ENCODE peak calls at places on chromosomes 4 and X, in ten cellular contexts. One of them, this sample, is unnamed.

GRCh38 chrX:78800114-78800513 is 52.6 kb downstream of the LPAR4 start:
- DNase-seq in hepatocyte: no peak
- DNase-seq in tibial artery: no peak
- DNase-seq in naive thymus-derived CD4-positive, alpha-beta T cell: no peak
- DNase-seq in PC-3: no peak
- DNase-seq in endodermal cell: no peak
- DNase-seq in cardiac muscle cell: no peak
- DNase-seq in endothelial cell of umbilical vein: no peak
- DNase-seq in heart left ventricle: no peak
- DNase-seq in A549: no peak
- DNase-seq in this sample: no peak

GRCh38 chrX:155086202-155086840 is 15.0 kb downstream of the BRCC3 start:
- DNase-seq in hepatocyte: peak; percentile 10
- DNase-seq in tibial artery: no peak
- DNase-seq in naive thymus-derived CD4-positive, alpha-beta T cell: peak; percentile 13
- DNase-seq in PC-3: peak; percentile 65
- DNase-seq in endodermal cell: peak; percentile 85
- DNase-seq in cardiac muscle cell: peak; percentile 42
- DNase-seq in endothelial cell of umbilical vein: no peak
- DNase-seq in heart left ventricle: no peak
- DNase-seq in A549: peak; percentile 65
- DNase-seq in this sample: peak; percentile 8

GRCh38 chrX:123803331-123803983 is 56.4 kb upstream of the XIAP start:
- DNase-seq in hepatocyte: peak; percentile 69
- DNase-seq in tibial artery: peak; percentile 20
- DNase-seq in naive thymus-derived CD4-positive, alpha-beta T cell: peak; percentile 55
- DNase-seq in PC-3: peak; percentile 90
- DNase-seq in endodermal cell: peak; percentile 60
- DNase-seq in cardiac muscle cell: peak; percentile 17
- DNase-seq in endothelial cell of umbilical vein: peak; percentile 91
- DNase-seq in heart left ventricle: no peak
- DNase-seq in A549: peak; percentile 95
- DNase-seq in this sample: no peak

GRCh38 chr4:139050436-139050835 is 34.9 kb downstream of the NOCT start:
- DNase-seq in hepatocyte: no peak
- DNase-seq in tibial artery: no peak
- DNase-seq in naive thymus-derived CD4-positive, alpha-beta T cell: no peak
- DNase-seq in PC-3: no peak
- DNase-seq in endodermal cell: no peak
- DNase-seq in cardiac muscle cell: no peak
- DNase-seq in endothelial cell of umbilical vein: no peak
- DNase-seq in heart left ventricle: no peak
- DNase-seq in A549: no peak
- DNase-seq in this sample: no peak

GRCh38 chr4:119314356-119314755 is 7.6 kb downstream of the FABP2 start:
- DNase-seq in hepatocyte: peak; percentile 64
- DNase-seq in tibial artery: no peak
- DNase-seq in naive thymus-derived CD4-positive, alpha-beta T cell: peak; percentile 55
- DNase-seq in PC-3: peak; percentile 59
- DNase-seq in endodermal cell: peak; percentile 56
- DNase-seq in cardiac muscle cell: peak; percentile 64
- DNase-seq in endothelial cell of umbilical vein: peak; percentile 53
- DNase-seq in heart left ventricle: no peak
- DNase-seq in A549: peak; percentile 39
- DNase-seq in this sample: peak; percentile 35

GRCh38 chr4:37383579-37384229 is 139.2 kb downstream of the NWD2 start:
- DNase-seq in hepatocyte: peak; percentile 83
- DNase-seq in tibial artery: no peak
- DNase-seq in naive thymus-derived CD4-positive, alpha-beta T cell: no peak
- DNase-seq in PC-3: peak; percentile 73
- DNase-seq in endodermal cell: peak; percentile 69
- DNase-seq in cardiac muscle cell: peak; percentile 73
- DNase-seq in endothelial cell of umbilical vein: peak; percentile 13
- DNase-seq in heart left ventricle: no peak
- DNase-seq in A549: peak; percentile 14
- DNase-seq in this sample: no peak

GRCh38 chrX:13476384-13476783 is 93.0 kb upstream of the EGFL6 start:
- DNase-seq in hepatocyte: no peak
- DNase-seq in tibial artery: no peak
- DNase-seq in naive thymus-derived CD4-positive, alpha-beta T cell: no peak
- DNase-seq in PC-3: no peak
- DNase-seq in endodermal cell: no peak
- DNase-seq in cardiac muscle cell: no peak
- DNase-seq in endothelial cell of umbilical vein: no peak
- DNase-seq in heart left ventricle: no peak
- DNase-seq in A549: no peak
- DNase-seq in this sample: no peak

GRCh38 chrX:1468250-1468772 is 15.6 kb upstream of the ASMTL start:
- DNase-seq in hepatocyte: no peak
- DNase-seq in tibial artery: no peak
- DNase-seq in naive thymus-derived CD4-positive, alpha-beta T cell: peak; percentile 77
- DNase-seq in PC-3: peak; percentile 75
- DNase-seq in endodermal cell: peak; percentile 40
- DNase-seq in cardiac muscle cell: no peak
- DNase-seq in endothelial cell of umbilical vein: no peak
- DNase-seq in heart left ventricle: peak; percentile 54
- DNase-seq in A549: peak; percentile 52
- DNase-seq in this sample: no peak

GRCh38 chr4:184415071-184415470 is 59.3 kb downstream of the IRF2 start:
- DNase-seq in hepatocyte: no peak
- DNase-seq in tibial artery: no peak
- DNase-seq in naive thymus-derived CD4-positive, alpha-beta T cell: no peak
- DNase-seq in PC-3: peak; percentile 32
- DNase-seq in endodermal cell: no peak
- DNase-seq in cardiac muscle cell: no peak
- DNase-seq in endothelial cell of umbilical vein: no peak
- DNase-seq in heart left ventricle: no peak
- DNase-seq in A549: no peak
- DNase-seq in this sample: no peak
- H3K4me1 ChIP-seq in hepatocyte: peaks cover 3% of the 10 kb centered on the region
- H3K4me1 ChIP-seq in tibial artery: no peaks in the 10 kb centered on the region
- H3K4me1 ChIP-seq in naive thymus-derived CD4-positive, alpha-beta T cell: peaks cover 24% of the 10 kb centered on the region
- H3K4me1 ChIP-seq in PC-3: peaks cover 24% of the 10 kb centered on the region
- H3K4me1 ChIP-seq in endodermal cell: no peaks in the 10 kb centered on the region
- H3K4me1 ChIP-seq in cardiac muscle cell: no peaks in the 10 kb centered on the region
- H3K4me1 ChIP-seq in endothelial cell of umbilical vein: peaks cover 11% of the 10 kb centered on the region
- H3K4me1 ChIP-seq in heart left ventricle: peaks cover 14% of the 10 kb centered on the region
- H3K4me1 ChIP-seq in A549: peaks cover 18% of the 10 kb centered on the region
- H3K4me1 ChIP-seq in this sample: peaks cover 29% of the 10 kb centered on the region

GRCh38 chr4:6258026-6258360 is 11.7 kb upstream of the WFS1 start:
- DNase-seq in hepatocyte: no peak
- DNase-seq in tibial artery: no peak
- DNase-seq in naive thymus-derived CD4-positive, alpha-beta T cell: no peak
- DNase-seq in PC-3: no peak
- DNase-seq in endodermal cell: no peak
- DNase-seq in cardiac muscle cell: no peak
- DNase-seq in endothelial cell of umbilical vein: no peak
- DNase-seq in heart left ventricle: peak; percentile 3
- DNase-seq in A549: no peak
- DNase-seq in this sample: no peak

GRCh38 chr4:6258741-6259140 is 10.9 kb upstream of the WFS1 start:
- DNase-seq in hepatocyte: no peak
- DNase-seq in tibial artery: no peak
- DNase-seq in naive thymus-derived CD4-positive, alpha-beta T cell: no peak
- DNase-seq in PC-3: no peak
- DNase-seq in endodermal cell: no peak
- DNase-seq in cardiac muscle cell: no peak
- DNase-seq in endothelial cell of umbilical vein: no peak
- DNase-seq in heart left ventricle: no peak
- DNase-seq in A549: no peak
- DNase-seq in this sample: no peak

GRCh38 chr4:6257243-6258025 is 12.2 kb upstream of the WFS1 start:
- DNase-seq in hepatocyte: no peak
- DNase-seq in tibial artery: no peak
- DNase-seq in naive thymus-derived CD4-positive, alpha-beta T cell: no peak
- DNase-seq in PC-3: no peak
- DNase-seq in endodermal cell: peak; percentile 86
- DNase-seq in cardiac muscle cell: no peak
- DNase-seq in endothelial cell of umbilical vein: peak; percentile 50
- DNase-seq in heart left ventricle: peak; percentile 54
- DNase-seq in A549: no peak
- DNase-seq in this sample: no peak

GRCh38 chr4:6253961-6254360 is 15.7 kb upstream of the WFS1 start:
- DNase-seq in hepatocyte: no peak
- DNase-seq in tibial artery: no peak
- DNase-seq in naive thymus-derived CD4-positive, alpha-beta T cell: no peak
- DNase-seq in PC-3: no peak
- DNase-seq in endodermal cell: no peak
- DNase-seq in cardiac muscle cell: no peak
- DNase-seq in endothelial cell of umbilical vein: no peak
- DNase-seq in heart left ventricle: peak; percentile 29
- DNase-seq in A549: no peak
- DNase-seq in this sample: no peak

GRCh38 chr4:6256141-6256540 is 13.5 kb upstream of the WFS1 start:
- DNase-seq in hepatocyte: no peak
- DNase-seq in tibial artery: no peak
- DNase-seq in naive thymus-derived CD4-positive, alpha-beta T cell: no peak
- DNase-seq in PC-3: no peak
- DNase-seq in endodermal cell: no peak
- DNase-seq in cardiac muscle cell: no peak
- DNase-seq in endothelial cell of umbilical vein: no peak
- DNase-seq in heart left ventricle: peak; percentile 36
- DNase-seq in A549: no peak
- DNase-seq in this sample: no peak
- H3K4me1 ChIP-seq in hepatocyte: no peaks in the 10 kb centered on the region
- H3K4me1 ChIP-seq in tibial artery: no peaks in the 10 kb centered on the region
- H3K4me1 ChIP-seq in naive thymus-derived CD4-positive, alpha-beta T cell: no peaks in the 10 kb centered on the region
- H3K4me1 ChIP-seq in PC-3: no peaks in the 10 kb centered on the region
- H3K4me1 ChIP-seq in endodermal cell: no peaks in the 10 kb centered on the region
- H3K4me1 ChIP-seq in cardiac muscle cell: no peaks in the 10 kb centered on the region
- H3K4me1 ChIP-seq in endothelial cell of umbilical vein: peaks cover 2% of the 10 kb centered on the region
- H3K4me1 ChIP-seq in heart left ventricle: no peaks in the 10 kb centered on the region
- H3K4me1 ChIP-seq in A549: no peaks in the 10 kb centered on the region
- H3K4me1 ChIP-seq in this sample: no peaks in the 10 kb centered on the region

GRCh38 chr4:184350213-184350817 is 124.0 kb downstream of the IRF2 start:
- DNase-seq in hepatocyte: no peak
- DNase-seq in tibial artery: no peak
- DNase-seq in naive thymus-derived CD4-positive, alpha-beta T cell: no peak
- DNase-seq in PC-3: no peak
- DNase-seq in endodermal cell: peak; percentile 29
- DNase-seq in cardiac muscle cell: no peak
- DNase-seq in endothelial cell of umbilical vein: no peak
- DNase-seq in heart left ventricle: no peak
- DNase-seq in A549: no peak
- DNase-seq in this sample: no peak

GRCh38 chr4:184350964-184351363 is 123.4 kb downstream of the IRF2 start:
- DNase-seq in hepatocyte: no peak
- DNase-seq in tibial artery: no peak
- DNase-seq in naive thymus-derived CD4-positive, alpha-beta T cell: no peak
- DNase-seq in PC-3: no peak
- DNase-seq in endodermal cell: no peak
- DNase-seq in cardiac muscle cell: no peak
- DNase-seq in endothelial cell of umbilical vein: no peak
- DNase-seq in heart left ventricle: no peak
- DNase-seq in A549: no peak
- DNase-seq in this sample: no peak

GRCh38 chr4:184349283-184350039 is 124.9 kb downstream of the IRF2 start:
- DNase-seq in hepatocyte: no peak
- DNase-seq in tibial artery: no peak
- DNase-seq in naive thymus-derived CD4-positive, alpha-beta T cell: no peak
- DNase-seq in PC-3: no peak
- DNase-seq in endodermal cell: peak; percentile 37
- DNase-seq in cardiac muscle cell: no peak
- DNase-seq in endothelial cell of umbilical vein: no peak
- DNase-seq in heart left ventricle: no peak
- DNase-seq in A549: no peak
- DNase-seq in this sample: no peak

GRCh38 chr4:184347251-184348239 is 126.8 kb downstream of the IRF2 start:
- DNase-seq in hepatocyte: peak; percentile 83
- DNase-seq in tibial artery: peak; percentile 50
- DNase-seq in naive thymus-derived CD4-positive, alpha-beta T cell: no peak
- DNase-seq in PC-3: peak; percentile 68
- DNase-seq in endodermal cell: peak; percentile 86
- DNase-seq in cardiac muscle cell: peak; percentile 68
- DNase-seq in endothelial cell of umbilical vein: peak; percentile 47
- DNase-seq in heart left ventricle: peak; percentile 62
- DNase-seq in A549: peak; percentile 13
- DNase-seq in this sample: no peak

DNA sequence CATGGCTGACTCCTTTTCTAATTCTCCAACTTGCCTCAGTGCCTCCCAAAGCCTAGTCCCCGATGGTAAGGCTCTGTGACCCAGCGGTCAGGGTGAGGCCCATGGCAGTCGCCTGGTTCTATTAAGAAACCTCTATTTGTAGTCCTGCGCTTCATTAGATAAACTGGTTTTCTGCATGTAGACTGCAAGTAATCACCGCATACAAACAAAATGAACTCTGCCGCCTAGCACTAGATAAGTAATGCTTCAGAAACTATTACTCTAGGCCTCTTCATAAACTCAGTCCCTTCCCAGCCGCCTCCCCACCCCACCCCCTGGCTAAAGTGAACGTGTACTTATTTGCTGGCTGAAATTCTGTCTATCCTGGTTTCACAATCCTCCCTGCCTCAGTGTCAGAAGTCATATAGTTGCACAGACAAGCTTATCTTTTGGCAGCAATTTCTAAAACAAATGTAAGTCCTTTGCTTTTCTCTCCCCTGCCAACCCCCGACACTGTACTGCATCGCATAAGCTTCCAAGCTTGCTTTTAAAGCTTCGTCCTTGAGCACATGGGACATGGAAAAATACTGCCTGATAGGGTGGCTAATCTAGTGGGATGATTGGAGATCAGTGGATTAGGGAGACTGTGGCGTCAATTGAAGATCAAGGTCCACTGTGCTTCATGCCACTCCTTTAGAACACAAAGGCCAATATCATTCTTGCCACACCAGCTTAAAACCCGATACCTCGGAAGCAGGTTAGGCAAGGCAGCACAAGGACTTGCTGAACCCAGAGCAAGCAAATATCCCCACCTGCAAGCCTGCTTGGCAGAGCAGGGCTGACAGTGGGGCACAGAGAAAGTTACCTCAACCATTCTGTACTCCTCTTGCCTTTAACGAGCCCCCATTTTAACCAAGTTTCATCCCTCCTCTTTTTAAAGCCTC is 125.8 kb downstream of the IRF2 start:
- DNase-seq in hepatocyte: peak; percentile 87
- DNase-seq in tibial artery: no peak
- DNase-seq in naive thymus-derived CD4-positive, alpha-beta T cell: no peak
- DNase-seq in PC-3: no peak
- DNase-seq in endodermal cell: peak; percentile 55
- DNase-seq in cardiac muscle cell: no peak
- DNase-seq in endothelial cell of umbilical vein: no peak
- DNase-seq in heart left ventricle: no peak
- DNase-seq in A549: peak; percentile 64
- DNase-seq in this sample: no peak
- H3K4me1 ChIP-seq in hepatocyte: peaks cover 49% of the 10 kb centered on the region
- H3K4me1 ChIP-seq in tibial artery: no peaks in the 10 kb centered on the region
- H3K4me1 ChIP-seq in naive thymus-derived CD4-positive, alpha-beta T cell: no peaks in the 10 kb centered on the region
- H3K4me1 ChIP-seq in PC-3: peaks cover 13% of the 10 kb centered on the region
- H3K4me1 ChIP-seq in endodermal cell: peaks cover 12% of the 10 kb centered on the region
- H3K4me1 ChIP-seq in cardiac muscle cell: peaks cover 30% of the 10 kb centered on the region
- H3K4me1 ChIP-seq in endothelial cell of umbilical vein: peaks cover 9% of the 10 kb centered on the region
- H3K4me1 ChIP-seq in heart left ventricle: peaks cover 39% of the 10 kb centered on the region
- H3K4me1 ChIP-seq in A549: peaks cover 12% of the 10 kb centered on the region
- H3K4me1 ChIP-seq in this sample: peaks cover 10% of the 10 kb centered on the region

GRCh38 chr4:83281326-83281725 is 3.3 kb downstream of the COQ2 start:
- DNase-seq in hepatocyte: no peak
- DNase-seq in tibial artery: no peak
- DNase-seq in naive thymus-derived CD4-positive, alpha-beta T cell: no peak
- DNase-seq in PC-3: peak; percentile 4
- DNase-seq in endodermal cell: no peak
- DNase-seq in cardiac muscle cell: no peak
- DNase-seq in endothelial cell of umbilical vein: no peak
- DNase-seq in heart left ventricle: no peak
- DNase-seq in A549: peak; percentile 6
- DNase-seq in this sample: no peak

GRCh38 chr4:83282049-83282535 is 2.5 kb downstream of the COQ2 start:
- DNase-seq in hepatocyte: peak; percentile 62
- DNase-seq in tibial artery: no peak
- DNase-seq in naive thymus-derived CD4-positive, alpha-beta T cell: peak; percentile 49
- DNase-seq in PC-3: peak; percentile 74
- DNase-seq in endodermal cell: peak; percentile 61
- DNase-seq in cardiac muscle cell: peak; percentile 24
- DNase-seq in endothelial cell of umbilical vein: peak; percentile 79
- DNase-seq in heart left ventricle: no peak
- DNase-seq in A549: peak; percentile 52
- DNase-seq in this sample: no peak

GRCh38 chr4:83272900-83273299 is 11.7 kb downstream of the COQ2 start:
- DNase-seq in hepatocyte: no peak
- DNase-seq in tibial artery: no peak
- DNase-seq in naive thymus-derived CD4-positive, alpha-beta T cell: no peak
- DNase-seq in PC-3: no peak
- DNase-seq in endodermal cell: no peak
- DNase-seq in cardiac muscle cell: no peak
- DNase-seq in endothelial cell of umbilical vein: no peak
- DNase-seq in heart left ventricle: no peak
- DNase-seq in A549: no peak
- DNase-seq in this sample: no peak

GRCh38 chr4:83276299-83277040 is 8.1 kb downstream of the COQ2 start:
- DNase-seq in hepatocyte: no peak
- DNase-seq in tibial artery: no peak
- DNase-seq in naive thymus-derived CD4-positive, alpha-beta T cell: no peak
- DNase-seq in PC-3: no peak
- DNase-seq in endodermal cell: no peak
- DNase-seq in cardiac muscle cell: no peak
- DNase-seq in endothelial cell of umbilical vein: no peak
- DNase-seq in heart left ventricle: no peak
- DNase-seq in A549: no peak
- DNase-seq in this sample: no peak
- H3K4me1 ChIP-seq in hepatocyte: peaks cover under 1% of the 10 kb centered on the region
- H3K4me1 ChIP-seq in tibial artery: no peaks in the 10 kb centered on the region
- H3K4me1 ChIP-seq in naive thymus-derived CD4-positive, alpha-beta T cell: no peaks in the 10 kb centered on the region
- H3K4me1 ChIP-seq in PC-3: peaks cover 2% of the 10 kb centered on the region
- H3K4me1 ChIP-seq in endodermal cell: no peaks in the 10 kb centered on the region
- H3K4me1 ChIP-seq in cardiac muscle cell: no peaks in the 10 kb centered on the region
- H3K4me1 ChIP-seq in endothelial cell of umbilical vein: peaks cover under 1% of the 10 kb centered on the region
- H3K4me1 ChIP-seq in heart left ventricle: no peaks in the 10 kb centered on the region
- H3K4me1 ChIP-seq in A549: peaks cover 1% of the 10 kb centered on the region
- H3K4me1 ChIP-seq in this sample: no peaks in the 10 kb centered on the region

This sample was measured in tibial nerve.